ENCODE peak calls at places on chromosomes 4 and X, in ten cellular contexts. T is stimulated activated CD4-positive, alpha-beta T cell treated with anti-CD3 and anti-CD28 coated beads, Interleukin-1b, Interleukin-23, amount 100 ng/mL, for 24 hours; D is nephron progenitor cell; E is astrocyte of the spinal cord; V is ACHN; M is Calu3; C is stimulated activated CD8-positive, alpha-beta memory T cell treated with anti-CD3 and anti-CD28 coated beads, Interleukin-4, amount 100 ng/mL, for 24 hours; K is T-helper 1 cell; J is Daoy; Y is GM12878. U is an unnamed sample.

GRCh38 chr4:1720163-1720983 is 750 bp downstream of the TMEM129 start:
- DNase-seq in T (no peak), D (peak), E (peak), V (peak), M (peak), C (no peak), K (no peak), J (peak), Y (no peak), U (peak)

GRCh38 chrX:110210417-110211139 is 107.3 kb downstream of the AMMECR1 start:
- DNase-seq in T (no peak), D (no peak), E (peak), V (no peak), M (no peak), C (no peak), K (no peak), J (peak), Y (no peak), U (no peak)

GRCh38 chr4:189769131-189769530 is 171.5 kb upstream of the FRG1 start:
- DNase-seq in T (no peak), D (no peak), E (no peak), V (no peak), M (no peak), C (no peak), K (no peak), J (peak), Y (no peak), U (no peak)

GRCh38 chr4:183099537-183100297 is 660 bp downstream of the WWC2 start:
- DNase-seq in T (peak), D (peak), E (no peak), V (peak), M (peak), C (no peak), K (no peak), J (peak), Y (no peak), U (no peak)

GRCh38 chrX:28922106-28922505 is 334.9 kb downstream of the IL1RAPL1 start:
- DNase-seq in T (no peak), D (no peak), E (no peak), V (no peak), M (no peak), C (no peak), K (no peak), J (no peak), Y (no peak), U (no peak)

GRCh38 chr4:184793735-184794355 is 31.9 kb downstream of the ACSL1 start:
- DNase-seq in T (no peak), D (no peak), E (no peak), V (no peak), M (no peak), C (no peak), K (no peak), J (no peak), Y (no peak), U (no peak)

GRCh38 chr4:182179105-182179504 is 64.1 kb upstream of the TENM3 start:
- DNase-seq in T (no peak), D (no peak), E (peak), V (peak), M (no peak), C (no peak), K (no peak), J (peak), Y (no peak), U (no peak)

GRCh38 chrX:150958177-150958576 is 25.0 kb upstream of the HMGB3 start:
- DNase-seq in T (no peak), D (no peak), E (no peak), V (no peak), M (no peak), C (no peak), K (no peak), J (no peak), Y (no peak), U (no peak)

GRCh38 chr4:13953083-13953482 is 325.6 kb upstream of the BOD1L1 start:
- DNase-seq in T (no peak), D (no peak), E (no peak), V (no peak), M (no peak), C (no peak), K (no peak), J (no peak), Y (no peak), U (peak)

GRCh38 chr4:186298034-186298647 is 32.2 kb downstream of the F11 start:
- DNase-seq in T (no peak), D (peak), E (no peak), V (no peak), M (no peak), C (no peak), K (no peak), J (no peak), Y (no peak), U (no peak)

GRCh38 chr4:112813790-112814189 is 176.8 kb downstream of the LARP7 start:
- DNase-seq in T (no peak), D (no peak), E (peak), V (peak), M (no peak), C (no peak), K (no peak), J (no peak), Y (peak), U (peak)

GRCh38 chrX:148592595-148592994 is 92.2 kb downstream of the AFF2 start:
- DNase-seq in T (no peak), D (no peak), E (no peak), V (no peak), M (no peak), C (no peak), K (no peak), J (no peak), Y (no peak), U (no peak)

GRCh38 chr4:110085131-110085530 is 113.3 kb downstream of the ELOVL6 start:
- DNase-seq in T (no peak), D (no peak), E (no peak), V (no peak), M (peak), C (no peak), K (no peak), J (peak), Y (no peak), U (no peak)

GRCh38 chr4:25727711-25728493 is 72.3 kb downstream of the SLC34A2 start:
- DNase-seq in T (no peak), D (peak), E (no peak), V (no peak), M (no peak), C (no peak), K (no peak), J (no peak), Y (no peak), U (peak)

GRCh38 chr4:140968371-140968770 is 164.9 kb downstream of the RNF150 start:
- DNase-seq in T (no peak), D (no peak), E (no peak), V (no peak), M (no peak), C (no peak), K (no peak), J (no peak), Y (no peak), U (no peak)

GRCh38 chr4:19961092-19961491 is 290.6 kb upstream of the SLIT2 start:
- DNase-seq in T (no peak), D (no peak), E (peak), V (peak), M (no peak), C (no peak), K (no peak), J (no peak), Y (no peak), U (no peak)

GRCh38 chr4:128338634-128339355 is 51.2 kb upstream of the PGRMC2 start:
- DNase-seq in T (no peak), D (no peak), E (peak), V (peak), M (peak), C (no peak), K (no peak), J (peak), Y (no peak), U (no peak)

GRCh38 chrX:72576161-72576896 is 3.7 kb upstream of the HDAC8 start:
- DNase-seq in T (no peak), D (no peak), E (peak), V (no peak), M (no peak), C (no peak), K (no peak), J (peak), Y (no peak), U (no peak)

GRCh38 chrX:110310000-110310790 is 7.7 kb downstream of the AMMECR1 start:
- DNase-seq in T (no peak), D (no peak), E (no peak), V (no peak), M (no peak), C (no peak), K (no peak), J (no peak), Y (no peak), U (no peak)

GRCh38 chrX:7985568-7985967 is 58.4 kb upstream of the PNPLA4 start:
- DNase-seq in T (no peak), D (no peak), E (peak), V (no peak), M (no peak), C (no peak), K (no peak), J (no peak), Y (no peak), U (no peak)

GRCh38 chrX:150548251-150548650 is 20.2 kb upstream of the MTM1 start:
- DNase-seq in T (no peak), D (no peak), E (no peak), V (no peak), M (no peak), C (no peak), K (no peak), J (no peak), Y (no peak), U (no peak)

GRCh38 chr4:2961411-2962098 is 1.7 kb downstream of the NOP14 start:
- DNase-seq in T (no peak), D (peak), E (no peak), V (no peak), M (no peak), C (no peak), K (no peak), J (no peak), Y (no peak), U (no peak)

GRCh38 chr4:77797239-77797638 is 21.9 kb downstream of the CNOT6L start:
- DNase-seq in T (no peak), D (no peak), E (no peak), V (no peak), M (no peak), C (no peak), K (no peak), J (no peak), Y (no peak), U (no peak)

GRCh38 chrX:50707955-50708694 is 105.9 kb downstream of the SHROOM4 start:
- DNase-seq in T (no peak), D (no peak), E (peak), V (no peak), M (no peak), C (no peak), K (no peak), J (peak), Y (no peak), U (no peak)

GRCh38 chr4:17932041-17932440 is 89.5 kb downstream of the LCORL start:
- DNase-seq in T (no peak), D (no peak), E (no peak), V (no peak), M (no peak), C (no peak), K (no peak), J (no peak), Y (no peak), U (no peak)

GRCh38 chr4:11365039-11365438 is 63.7 kb downstream of the HS3ST1 start:
- DNase-seq in T (no peak), D (no peak), E (no peak), V (no peak), M (no peak), C (no peak), K (no peak), J (no peak), Y (no peak), U (no peak)

GRCh38 chr4:13548059-13548983 is 4.0 kb upstream of the NKX3-2 start:
- DNase-seq in T (no peak), D (no peak), E (peak), V (peak), M (no peak), C (no peak), K (no peak), J (peak), Y (no peak), U (no peak)

U was measured in GM06990.